ENCODE peak calls at places on chromosome 6, in eight cellular contexts. A, V, J, C, G, H, S and Z are unnamed samples.

GRCh38 chr6:159042003-159042823 is 2.6 kb downstream of the TAGAP start:
- DNase-seq in A (peak), V (no peak), J (peak), C (peak), G (peak), H (peak), S (peak), Z (peak)

GRCh38 chr6:113586966-113587699 is 270.0 kb upstream of the MARCKS start:
- DNase-seq in A (no peak), V (no peak), J (no peak), C (no peak), G (no peak), H (peak), S (no peak), Z (no peak)

GRCh38 chr6:116157391-116157790 is 31.5 kb upstream of the COL10A1 start:
- DNase-seq in A (no peak), V (no peak), J (no peak), C (no peak), G (no peak), H (no peak), S (no peak), Z (no peak)

GRCh38 chr6:109892451-109893435 is 85.4 kb upstream of the GPR6 start:
- DNase-seq in A (no peak), V (no peak), J (no peak), C (peak), G (no peak), H (no peak), S (no peak), Z (no peak)

GRCh38 chr6:30821862-30822784 is 62.2 kb upstream of the DDR1 start:
- DNase-seq in A (peak), V (no peak), J (no peak), C (no peak), G (peak), H (no peak), S (no peak), Z (no peak)

GRCh38 chr6:157172088-157172768 is 151.1 kb downstream of the TMEM242 start:
- DNase-seq in A (no peak), V (no peak), J (no peak), C (no peak), G (no peak), H (no peak), S (no peak), Z (no peak)

GRCh38 chr6:39452746-39453145 is 130.2 kb upstream of the KCNK16 start:
- DNase-seq in A (no peak), V (no peak), J (no peak), C (no peak), G (no peak), H (no peak), S (no peak), Z (no peak)

GRCh38 chr6:154432533-154433476 is 76.2 kb upstream of the IPCEF1 start:
- DNase-seq in A (peak), V (no peak), J (no peak), C (no peak), G (peak), H (no peak), S (no peak), Z (no peak)

GRCh38 chr6:147135211-147135672 is 69.0 kb upstream of the STXBP5 start:
- DNase-seq in A (peak), V (no peak), J (no peak), C (no peak), G (peak), H (no peak), S (no peak), Z (peak)

GRCh38 chr6:13711726-13712484 is at the start of gene RANBP9:
- DNase-seq in A (peak), V (peak), J (peak), C (peak), G (peak), H (peak), S (peak), Z (no peak)

GRCh38 chr6:13710552-13711383 is 867 bp downstream of the RANBP9 start:
- DNase-seq in A (no peak), V (peak), J (peak), C (peak), G (no peak), H (peak), S (peak), Z (no peak)

GRCh38 chr6:13712485-13712990 is 903 bp upstream of the RANBP9 start:
- DNase-seq in A (peak), V (no peak), J (no peak), C (no peak), G (no peak), H (no peak), S (no peak), Z (no peak)

GRCh38 chr6:13709698-13710551 is 1.7 kb downstream of the RANBP9 start:
- DNase-seq in A (peak), V (no peak), J (no peak), C (no peak), G (peak), H (no peak), S (no peak), Z (no peak)

GRCh38 chr6:13711384-13711725 is 280 bp downstream of the RANBP9 start:
- DNase-seq in A (no peak), V (no peak), J (no peak), C (no peak), G (peak), H (no peak), S (no peak), Z (no peak)
- TF ChIP-seq CTCF in A (peak), V (no peak), J (no peak), C (no peak), G (peak), H (peak), S (peak), Z (no peak)

GRCh38 chr6:142075516-142076101 is 57.1 kb upstream of the GJE1 start:
- DNase-seq in A (no peak), V (no peak), J (no peak), C (no peak), G (no peak), H (no peak), S (no peak), Z (no peak)

GRCh38 chr6:142074516-142074915 is 58.2 kb upstream of the GJE1 start:
- DNase-seq in A (no peak), V (no peak), J (no peak), C (no peak), G (no peak), H (no peak), S (no peak), Z (no peak)

GRCh38 chr6:142071981-142072380 is 60.7 kb upstream of the GJE1 start:
- DNase-seq in A (no peak), V (no peak), J (no peak), C (no peak), G (no peak), H (no peak), S (no peak), Z (no peak)
- TF ChIP-seq CTCF in A (peak), V (no peak), J (no peak), C (no peak), G (peak), H (no peak), S (peak), Z (peak)

GRCh38 chr6:52389626-52390360 is 27.8 kb downstream of the PAQR8 start:
- DNase-seq in A (peak), V (no peak), J (no peak), C (peak), G (peak), H (no peak), S (peak), Z (no peak)
- TF ChIP-seq CTCF in A (no peak), V (no peak), J (no peak), C (no peak), G (peak), H (no peak), S (no peak), Z (no peak)

GRCh38 chr6:63245908-63246307 is 34.6 kb downstream of the FKBP1C start:
- DNase-seq in A (no peak), V (no peak), J (no peak), C (no peak), G (no peak), H (no peak), S (no peak), Z (no peak)
- TF ChIP-seq CTCF in A (no peak), V (peak), J (no peak), C (no peak), G (no peak), H (peak), S (peak), Z (peak)

GRCh38 chr6:9851006-9851405 is 563.9 kb downstream of the TFAP2A start:
- DNase-seq in A (no peak), V (no peak), J (no peak), C (no peak), G (no peak), H (no peak), S (no peak), Z (no peak)

GRCh38 chr6:9848094-9848493 is 566.8 kb downstream of the TFAP2A start:
- DNase-seq in A (no peak), V (no peak), J (no peak), C (no peak), G (peak), H (no peak), S (no peak), Z (no peak)

DNA sequence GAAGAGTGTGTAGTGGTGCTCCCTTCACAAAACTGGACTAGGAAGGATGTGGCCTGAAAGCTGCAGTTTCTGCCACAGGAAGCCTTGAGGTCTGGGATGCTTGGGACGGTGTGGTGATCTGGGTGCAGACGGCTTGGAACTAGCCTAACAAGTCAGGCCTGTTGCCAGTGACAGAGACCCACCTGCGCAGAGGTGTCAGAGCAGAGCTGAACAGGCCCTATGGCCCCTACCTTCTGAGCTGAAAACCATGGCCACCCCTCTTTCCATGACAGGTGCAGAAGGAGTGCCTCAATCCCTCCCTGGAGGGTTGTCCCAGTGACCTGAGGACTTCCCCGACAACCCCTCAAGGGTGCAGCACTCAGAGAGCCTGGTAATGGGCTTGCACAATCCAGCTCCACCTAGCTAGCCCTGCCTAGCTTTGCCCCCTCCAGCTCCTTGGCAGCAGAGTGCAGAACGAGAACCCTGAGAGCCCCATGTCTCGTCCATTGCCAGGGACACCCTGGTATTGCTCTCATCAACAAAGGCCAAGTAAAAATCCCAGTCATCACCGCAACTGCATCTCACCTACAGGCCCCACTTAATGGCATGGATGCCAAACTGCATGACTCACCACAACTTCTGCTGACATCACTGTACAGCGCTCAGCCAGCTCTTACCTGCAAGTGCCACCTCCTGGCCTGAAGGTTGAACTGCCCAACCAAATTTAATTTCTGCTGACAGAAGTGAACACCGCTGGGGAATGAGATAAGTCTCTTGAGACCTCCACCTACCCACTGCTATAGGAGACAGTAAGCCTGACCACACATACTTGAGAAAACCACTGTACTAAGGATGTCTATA is 563.1 kb downstream of the TFAP2A start:
- DNase-seq in A (peak), V (no peak), J (no peak), C (no peak), G (peak), H (no peak), S (no peak), Z (peak)
- TF ChIP-seq CTCF in A (no peak), V (peak), J (no peak), C (no peak), G (peak), H (no peak), S (no peak), Z (no peak)

GRCh38 chr6:79646006-79646405 is 14.9 kb downstream of the SH3BGRL2 start:
- DNase-seq in A (no peak), V (no peak), J (no peak), C (no peak), G (no peak), H (no peak), S (no peak), Z (no peak)
- TF ChIP-seq CTCF in A (no peak), V (no peak), J (no peak), C (no peak), G (no peak), H (peak), S (peak), Z (no peak)

GRCh38 chr6:37535701-37536461 is 36.2 kb upstream of the CCDC167 start:
- DNase-seq in A (no peak), V (no peak), J (no peak), C (peak), G (no peak), H (no peak), S (peak), Z (no peak)

GRCh38 chr6:37540390-37540789 is 40.7 kb upstream of the CCDC167 start:
- DNase-seq in A (no peak), V (no peak), J (no peak), C (no peak), G (no peak), H (no peak), S (no peak), Z (no peak)

GRCh38 chr6:37536462-37537225 is 37.0 kb upstream of the CCDC167 start:
- DNase-seq in A (no peak), V (no peak), J (no peak), C (no peak), G (no peak), H (no peak), S (no peak), Z (no peak)

GRCh38 chr6:37539706-37540352 is 40.1 kb upstream of the CCDC167 start:
- DNase-seq in A (no peak), V (no peak), J (no peak), C (no peak), G (no peak), H (no peak), S (no peak), Z (no peak)

GRCh38 chr6:37538107-37538506 is 38.4 kb upstream of the CCDC167 start:
- DNase-seq in A (no peak), V (no peak), J (no peak), C (no peak), G (no peak), H (no peak), S (no peak), Z (no peak)
- TF ChIP-seq CTCF in A (peak), V (peak), J (no peak), C (no peak), G (peak), H (peak), S (peak), Z (peak)

DNA sequence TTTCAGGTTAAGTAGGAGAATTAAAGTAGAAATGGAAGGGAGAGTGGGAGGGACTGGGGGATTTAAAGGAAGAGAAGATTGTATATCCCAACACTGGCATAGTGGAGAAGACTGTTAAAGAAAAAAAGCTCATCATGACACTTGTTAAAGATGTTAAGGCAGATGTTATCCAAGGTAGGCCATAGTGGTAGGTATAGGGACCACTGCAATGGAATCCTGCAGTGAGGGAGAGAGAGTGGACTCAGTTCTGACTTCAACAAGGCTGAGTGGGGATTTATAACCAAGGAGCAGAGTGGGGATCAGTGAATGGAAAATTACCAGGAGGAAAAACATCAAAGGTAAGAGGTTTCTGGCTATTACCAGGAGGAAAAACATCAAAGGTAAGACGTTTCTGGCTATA is 21.1 kb downstream of the SMPDL3A start:
- DNase-seq in A (no peak), V (no peak), J (no peak), C (no peak), G (no peak), H (no peak), S (no peak), Z (no peak)
- TF ChIP-seq CTCF in A (no peak), V (peak), J (no peak), C (no peak), G (no peak), H (no peak), S (no peak), Z (no peak)